ENCODE peak calls at places on chromosomes 3 and 15, in five cellular contexts. H is HCT116, B is astrocyte, Q is natural killer cell, X is pancreas. P is an unnamed sample.

GRCh38 chr15:71804226-71804625 is 6.1 kb upstream of the NR2E3 start:
- DNase-seq in X (no peak), Q (no peak), H (no peak), B (no peak), P (no peak)

GRCh38 chr3:162738778-162739177 is 1242.2 kb downstream of the OTOL1 start:
- DNase-seq in H (no peak), X (no peak), B (peak; percentile 18), Q (no peak), P (no peak)

GRCh38 chr3:2354702-2355101 is 256.0 kb downstream of the CNTN4 start:
- DNase-seq in Q (no peak), H (no peak), B (peak; percentile 2), X (no peak), P (no peak)

GRCh38 chr3:5498981-5499380 is 311.5 kb downstream of the EDEM1 start:
- DNase-seq in X (no peak), B (no peak), H (no peak), Q (no peak), P (no peak)

GRCh38 chr3:58528629-58529028 is 8.4 kb downstream of the ACOX2 start:
- DNase-seq in H (no peak), Q (no peak), B (peak; percentile 46), X (peak; percentile 86), P (no peak)

GRCh38 chr3:69972672-69973071 is 26.9 kb upstream of the SAMMSON start:
- DNase-seq in X (no peak), H (no peak), Q (no peak), B (no peak), P (no peak)

GRCh38 chr15:31077181-31077580 is 24.3 kb downstream of the TRPM1 start:
- DNase-seq in B (no peak), X (no peak), H (no peak), Q (no peak), P (no peak)

GRCh38 chr3:180358179-180358578 is 243.8 kb upstream of the TTC14 start:
- DNase-seq in H (no peak), B (peak; percentile 47), X (no peak), Q (no peak), P (no peak)

GRCh38 chr3:56725175-56725574 is 42.1 kb upstream of the TASOR start:
- DNase-seq in Q (peak; percentile 56), X (no peak), B (peak; percentile 6), H (no peak), P (no peak)

GRCh38 chr3:134239538-134239937 is 11.1 kb downstream of the RYK start:
- DNase-seq in B (no peak), Q (no peak), X (no peak), H (no peak), P (no peak)

GRCh38 chr15:32919749-32920414 is 202.1 kb downstream of the GREM1 start:
- DNase-seq in X (no peak), H (no peak), B (peak; percentile 93), Q (no peak), P (no peak)

GRCh38 chr3:135109681-135110080 is 314.6 kb downstream of the EPHB1 start:
- DNase-seq in B (no peak), H (no peak), X (no peak), Q (no peak), P (no peak)

GRCh38 chr15:60798821-60799220 is 319.9 kb upstream of the ICE2 start:
- DNase-seq in B (peak; percentile 56), X (no peak), Q (no peak), H (no peak), P (no peak)

GRCh38 chr15:22844421-22845288 is 6.2 kb downstream of the NIPA2 start:
- DNase-seq in X (no peak), H (no peak), Q (no peak), B (no peak), P (no peak)

GRCh38 chr3:76025561-76025960 is 240.2 kb upstream of the ZNF717 start:
- DNase-seq in X (no peak), B (peak; percentile 8), H (no peak), Q (no peak), P (no peak)

GRCh38 chr15:64653757-64654156 is 121.6 kb downstream of the RBPMS2 start:
- DNase-seq in X (no peak), H (no peak), B (no peak), Q (no peak), P (no peak)

GRCh38 chr3:49359623-49360022 is 1.5 kb upstream of the GPX1 start:
- DNase-seq in B (peak; percentile 53), X (no peak), H (no peak), Q (no peak), P (no peak)

GRCh38 chr3:49279376-49279775 is 2.3 kb upstream of the C3orf62 start:
- DNase-seq in B (peak; percentile 47), Q (no peak), X (no peak), H (no peak), P (no peak)

GRCh38 chr15:52657338-52657737 is 21.9 kb downstream of the ATOSA start:
- DNase-seq in B (peak; percentile 92), Q (no peak), X (no peak), H (no peak), P (no peak)

GRCh38 chr3:10338164-10338470 is 17.2 kb upstream of the SEC13 start:
- DNase-seq in H (no peak), Q (no peak), X (no peak), B (no peak), P (no peak)

GRCh38 chr3:147157629-147158028 is 248.7 kb downstream of the ZIC4 start:
- DNase-seq in X (no peak), B (no peak), H (no peak), Q (no peak), P (no peak)

GRCh38 chr3:194329566-194329965 is 21.6 kb downstream of the CPN2 start:
- DNase-seq in X (no peak), B (no peak), H (no peak), Q (no peak), P (no peak)

GRCh38 chr15:50250789-50251394 is 14.6 kb downstream of the HDC start:
- DNase-seq in X (no peak), Q (no peak), H (no peak), B (no peak), P (no peak)

GRCh38 chr3:42097166-42097946 is 6.2 kb downstream of the TRAK1 start:
- DNase-seq in Q (no peak), X (no peak), B (peak; percentile 94), H (no peak), P (no peak)

GRCh38 chr3:58564456-58565160 is 12.6 kb downstream of the FAM107A start:
- DNase-seq in B (peak; percentile 92), Q (no peak), H (no peak), X (no peak), P (peak; percentile 48)

GRCh38 chr3:155101398-155101797 is 21.3 kb downstream of the MME start:
- DNase-seq in H (no peak), B (peak; percentile 24), X (no peak), Q (no peak), P (no peak)

GRCh38 chr15:58019503-58020376 is 45.8 kb downstream of the ALDH1A2 start:
- DNase-seq in H (no peak), X (no peak), Q (no peak), B (peak; percentile 32), P (no peak)

GRCh38 chr15:44028349-44028748 is 166.7 kb downstream of the FRMD5 start:
- DNase-seq in H (no peak), X (no peak), B (peak; percentile 56), Q (no peak), P (no peak)

GRCh38 chr3:11434017-11434526 is 161.9 kb downstream of the ATG7 start:
- DNase-seq in X (peak; percentile 15), B (peak; percentile 24), Q (no peak), H (no peak), P (no peak)

GRCh38 chr15:57792729-57793449 is 86.4 kb downstream of the POLR2M start:
- DNase-seq in B (no peak), H (no peak), X (no peak), Q (no peak), P (no peak)

GRCh38 chr3:149234671-149235245 is 13.1 kb upstream of the CP start:
- DNase-seq in Q (no peak), X (no peak), B (no peak), H (no peak), P (no peak)

GRCh38 chr15:101652783-101653430 is 726 bp upstream of the TM2D3 start:
- DNase-seq in B (no peak), H (no peak), Q (no peak), X (no peak), P (no peak)

GRCh38 chr3:112583105-112583504 is 21.3 kb downstream of the SLC35A5 start:
- DNase-seq in B (no peak), Q (no peak), H (no peak), X (no peak), P (no peak)

GRCh38 chr3:112579232-112579631 is 17.4 kb downstream of the SLC35A5 start:
- DNase-seq in X (no peak), Q (no peak), B (no peak), H (no peak), P (no peak)

GRCh38 chr3:112579697-112580096 is 17.9 kb downstream of the SLC35A5 start:
- DNase-seq in X (no peak), H (no peak), Q (no peak), B (peak; percentile 42), P (no peak)

GRCh38 chr3:112585782-112586181 is 23.9 kb downstream of the SLC35A5 start:
- DNase-seq in X (no peak), Q (no peak), H (no peak), B (no peak), P (no peak)

GRCh38 chr3:112582242-112582874 is 20.5 kb downstream of the SLC35A5 start:
- DNase-seq in B (peak; percentile 53), H (peak; percentile 34), X (no peak), Q (no peak), P (no peak)
- TF ChIP-seq CTCF in B (peak; percentile 73), H (peak; percentile 62), X (peak; percentile 17), Q (peak; percentile 54), P (peak; percentile 81)

GRCh38 chr15:88470625-88471372 is 3.3 kb downstream of the MRPS11 start:
- DNase-seq in Q (no peak), B (no peak), X (no peak), H (no peak), P (no peak)
- TF ChIP-seq CTCF in Q (no peak), B (peak; percentile 6), X (no peak), H (peak; percentile 10), P (peak; percentile 42)

DNA sequence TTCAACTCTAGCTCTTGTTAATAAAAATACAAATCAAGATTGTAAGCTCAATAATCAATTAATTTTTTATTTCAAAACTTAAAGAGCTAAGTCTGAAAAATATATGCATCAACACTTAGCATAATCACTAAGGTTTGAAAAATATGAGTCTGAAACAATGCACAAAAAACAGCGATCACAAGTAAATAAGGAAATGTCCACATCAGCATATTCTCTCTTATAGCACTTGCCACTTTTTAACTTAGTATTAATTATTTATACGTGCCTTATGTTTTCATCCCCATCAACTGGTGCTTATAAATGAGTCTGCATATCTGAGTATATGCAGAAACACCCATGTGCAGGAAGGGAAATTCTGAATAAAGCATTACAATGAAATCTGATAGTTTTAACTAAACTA is 28.4 kb downstream of the AQR start:
- DNase-seq in Q (no peak), X (no peak), H (no peak), B (no peak), P (no peak)
- TF ChIP-seq CTCF in Q (no peak), X (no peak), H (no peak), B (no peak), P (no peak)

GRCh38 chr15:47194718-47195117 is 522.6 kb upstream of the SEMA6D start:
- DNase-seq in B (peak; percentile 4), H (no peak), Q (no peak), X (no peak), P (no peak)

DNA sequence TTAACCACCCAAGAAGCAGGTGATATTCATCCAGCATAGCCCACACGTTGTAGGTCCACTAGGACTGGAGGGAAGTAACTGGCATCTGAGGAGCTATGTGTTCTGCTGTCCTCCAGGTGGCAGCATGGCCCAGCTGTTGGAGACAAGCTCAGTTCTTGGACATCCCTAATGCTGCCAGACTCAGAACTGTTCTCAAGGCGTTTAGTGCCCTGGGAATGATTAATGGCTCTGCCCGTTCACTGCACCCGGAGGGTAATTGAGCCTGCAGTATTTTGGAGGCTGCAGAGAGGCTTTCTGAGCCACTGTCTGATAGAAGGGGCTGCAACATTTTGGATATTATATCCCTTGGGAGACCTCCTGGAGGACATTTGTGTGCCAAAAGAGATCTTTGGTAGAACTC is 521.2 kb upstream of the SEMA6D start:
- DNase-seq in X (peak; percentile 81), H (peak; percentile 13), Q (peak; percentile 23), B (peak; percentile 62), P (peak; percentile 84)
- TF ChIP-seq CTCF in X (peak; percentile 53), H (peak; percentile 44), Q (peak; percentile 46), B (peak; percentile 90), P (peak; percentile 90)

P was measured in type B pancreatic cell.